ENCODE peak calls at places on chromosomes 11 and 22, in five cellular contexts. J is aorta, W is HFFc6, T is HEK293T, N is MG63. F is an unnamed sample.

GRCh38 chr11:78268516-78269410 is 80.0 kb downstream of the USP35 start:
- DNase-seq in J (peak), W (no peak), T (no peak), N (no peak), F (no peak)

GRCh38 chr22:32355760-32356159 is 1.9 kb upstream of the RFPL3 start:
- DNase-seq in J (no peak), W (no peak), T (no peak), N (no peak), F (no peak)

GRCh38 chr11:2669926-2670469 is 29.8 kb downstream of the KCNQ1OT1 start:
- DNase-seq in J (no peak), W (no peak), T (no peak), N (no peak), F (no peak)

GRCh38 chr11:14974723-14975587 is 2.8 kb upstream of the CALCA start:
- DNase-seq in J (peak), W (no peak), T (peak), N (peak), F (no peak)

GRCh38 chr11:12200359-12201015 is 90.1 kb downstream of the MICAL2 start:
- DNase-seq in J (peak), W (peak), T (no peak), N (no peak), F (no peak)

GRCh38 chr11:99934008-99934407 is 753.1 kb upstream of the ARHGAP42 start:
- DNase-seq in J (no peak), W (no peak), T (no peak), N (no peak), F (no peak)

GRCh38 chr11:122646549-122647340 is 8.8 kb upstream of the UBASH3B start:
- DNase-seq in J (no peak), W (peak), T (no peak), N (peak), F (no peak)

GRCh38 chr22:43228330-43228729 is 41.4 kb upstream of the TTLL12 start:
- DNase-seq in J (no peak), W (no peak), T (peak), N (peak), F (no peak)

GRCh38 chr11:66878554-66878953 is 21.7 kb downstream of the LRFN4 start:
- DNase-seq in J (no peak), W (no peak), T (no peak), N (no peak), F (no peak)

GRCh38 chr11:57413681-57414080 is 13.2 kb downstream of the SLC43A3 start:
- DNase-seq in J (no peak), W (no peak), T (no peak), N (peak), F (no peak)

GRCh38 chr11:134679592-134679991 is 267.6 kb upstream of the B3GAT1 start:
- DNase-seq in J (no peak), W (no peak), T (no peak), N (no peak), F (peak)

GRCh38 chr11:27055065-27055682 is 14.6 kb downstream of the BBOX1 start:
- DNase-seq in J (no peak), W (no peak), T (no peak), N (no peak), F (no peak)